ENCODE peak calls at places on chromosome 14, in five cellular contexts. P is hypothalamus; M is NCI-H748 treated with DMSO at 0.1 percent for 48 hours; Z is stimulated activated CD8-positive, alpha-beta memory T cell treated with anti-CD3 and anti-CD28 coated beads, Interleukin-4, amount 100 ng/mL, for 1 hour; W is GOT3. J is an unnamed sample.

GRCh38 chr14:32711103-32711680 is 227.5 kb upstream of the NPAS3 start:
- DNase-seq in W (no peak), M (peak), Z (no peak), P (peak), J (peak)

GRCh38 chr14:42683690-42684089 is 1077.0 kb downstream of the LRFN5 start:
- DNase-seq in M (no peak), Z (no peak), P (no peak), W (no peak), J (no peak)

GRCh38 chr14:66642264-66642663 is 134.3 kb downstream of the GPHN start:
- DNase-seq in M (no peak), W (no peak), Z (no peak), P (no peak), J (no peak)

GRCh38 chr14:62269204-62269603 is 507.0 kb downstream of the SNAPC1 start:
- DNase-seq in W (no peak), Z (no peak), P (no peak), M (no peak), J (no peak)

GRCh38 chr14:53757732-53758131 is 198.9 kb downstream of the BMP4 start:
- DNase-seq in W (no peak), Z (no peak), M (no peak), P (no peak), J (no peak)

GRCh38 chr14:101862177-101862576 is 100.7 kb downstream of the PPP2R5C start:
- DNase-seq in M (no peak), W (no peak), Z (no peak), P (no peak), J (no peak)

GRCh38 chr14:72573725-72574426 is 320.0 kb downstream of the DPF3 start:
- DNase-seq in P (no peak), W (no peak), Z (no peak), M (no peak), J (no peak)

GRCh38 chr14:83913466-83913865 is 1616.5 kb upstream of the FLRT2 start:
- DNase-seq in P (no peak), Z (no peak), W (no peak), M (no peak), J (no peak)

GRCh38 chr14:51293149-51293925 is 53.3 kb downstream of the TMX1 start:
- DNase-seq in W (no peak), Z (no peak), M (no peak), P (no peak), J (no peak)

J was measured in KG1.